ENCODE peak calls at places on chromosomes 5 and 9, in four cellular contexts. K, T, V and D are unnamed samples.

GRCh38 chr5:60829490-60830266 is 14.4 kb downstream of the ELOVL7 start:
- DNase-seq in K (no peak), T (no peak), V (no peak), D (no peak)

GRCh38 chr5:40790947-40791593 is 7.1 kb downstream of the PRKAA1 start:
- DNase-seq in K (no peak), T (no peak), V (no peak), D (no peak)

GRCh38 chr9:77793909-77794308 is 145.8 kb upstream of the GNA14 start:
- DNase-seq in K (no peak), T (no peak), V (peak; percentile 26), D (no peak)

GRCh38 chr5:122311888-122312669 is at the start of gene SNCAIP:
- DNase-seq in K (no peak), T (peak; percentile 57), V (peak; percentile 16), D (no peak)

GRCh38 chr9:136024696-136025316 is 63.6 kb upstream of the UBAC1 start:
- DNase-seq in K (no peak), T (no peak), V (no peak), D (no peak)

GRCh38 chr9:4739587-4740372 is 1.2 kb downstream of the AK3 start:
- DNase-seq in K (no peak), T (no peak), V (no peak), D (no peak)

GRCh38 chr5:104702212-104702611 is 1139.6 kb upstream of the NUDT12 start:
- DNase-seq in K (no peak), T (no peak), V (no peak), D (no peak)

GRCh38 chr9:133505901-133506652 is 18.7 kb downstream of the MYMK start:
- DNase-seq in K (no peak), T (no peak), V (no peak), D (no peak)

GRCh38 chr9:121655231-121655755 is 3.9 kb downstream of the DAB2IP start:
- DNase-seq in K (no peak), T (no peak), V (no peak), D (no peak)

GRCh38 chr5:123367739-123368138 is 55.5 kb downstream of the CEP120 start:
- DNase-seq in K (no peak), T (peak; percentile 18), V (no peak), D (no peak)

GRCh38 chr9:22136446-22137140 is 127.5 kb upstream of the CDKN2B start:
- DNase-seq in K (no peak), T (no peak), V (no peak), D (no peak)

GRCh38 chr5:128111818-128112448 is 28.4 kb downstream of the SLC12A2 start:
- DNase-seq in K (no peak), T (no peak), V (no peak), D (no peak)

GRCh38 chr5:172574845-172575170 is 66.3 kb upstream of the NEURL1B start:
- DNase-seq in K (no peak), T (no peak), V (no peak), D (no peak)

GRCh38 chr9:133063159-133063499 is 1.3 kb downstream of the CEL start:
- DNase-seq in K (no peak), T (no peak), V (no peak), D (no peak)

GRCh38 chr5:54820346-54820745 is 165.0 kb downstream of the ESM1 start:
- DNase-seq in K (no peak), T (no peak), V (no peak), D (no peak)

GRCh38 chr9:30197954-30198353 is 2186.5 kb upstream of the ACO1 start:
- DNase-seq in K (no peak), T (peak; percentile 40), V (no peak), D (no peak)

GRCh38 chr5:67305913-67306710 is 109.5 kb upstream of the CD180 start:
- DNase-seq in K (no peak), T (no peak), V (no peak), D (no peak)

GRCh38 chr9:33108472-33108871 is 32.0 kb upstream of the SMU1 start:
- DNase-seq in K (no peak), T (no peak), V (no peak), D (no peak)

GRCh38 chr9:95023217-95024003 is 294.1 kb downstream of the FANCC start:
- DNase-seq in K (no peak), T (no peak), V (no peak), D (no peak)

GRCh38 chr5:77120086-77120485 is 33.0 kb upstream of the ZBED3 start:
- DNase-seq in K (no peak), T (no peak), V (no peak), D (no peak)

GRCh38 chr5:77123057-77123456 is 36.0 kb upstream of the ZBED3 start:
- DNase-seq in K (no peak), T (no peak), V (no peak), D (no peak)

GRCh38 chr5:77120706-77121105 is 33.6 kb upstream of the ZBED3 start:
- DNase-seq in K (no peak), T (no peak), V (no peak), D (no peak)
- H3K27me3 ChIP-seq in K (no peaks in the 10 kb centered on the region), T (no peaks in the 10 kb centered on the region), V (no peaks in the 10 kb centered on the region), D (no peaks in the 10 kb centered on the region)

DNA sequence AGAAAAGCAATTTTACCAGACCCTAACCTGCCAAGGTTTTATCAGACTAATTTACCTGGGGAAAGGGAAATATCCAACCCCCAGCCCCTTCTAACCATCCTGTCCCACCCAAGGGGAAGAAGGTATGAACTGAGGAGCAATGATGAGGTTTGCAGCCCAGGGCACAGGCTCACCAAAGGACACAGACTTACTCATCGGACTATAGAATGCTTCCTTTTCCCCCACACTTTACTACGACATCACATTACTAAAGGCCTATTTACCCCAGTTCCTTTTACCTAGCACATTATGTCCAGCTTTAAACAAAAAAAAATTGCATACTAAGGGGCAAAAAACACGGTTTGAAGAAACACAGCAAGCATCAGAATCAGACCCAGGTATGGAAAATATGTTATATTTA is 94.1 kb upstream of the FST start:
- DNase-seq in K (no peak), T (no peak), V (no peak), D (no peak)
- H3K27ac ChIP-seq in K (no peak overlapping the region), T (no peak overlapping the region), V (no peak overlapping the region), D (no peak overlapping the region)

GRCh38 chr5:132825165-132825823 is 5.2 kb downstream of the SHROOM1 start:
- DNase-seq in K (no peak), T (peak; percentile 72), V (no peak), D (no peak)
- H3K27me3 ChIP-seq in K (peaks cover 72% of the 10 kb centered on the region), T (peaks cover 17% of the 10 kb centered on the region), V (no peaks in the 10 kb centered on the region), D (no peaks in the 10 kb centered on the region)

GRCh38 chr9:128322342-128323191 is at the start of the genes COQ4 and TRUB2:
- DNase-seq in K (peak; percentile 57), T (peak; percentile 96), V (peak; percentile 95), D (peak; percentile 60)

GRCh38 chr9:128323786-128324185 is 1.1 kb downstream of the COQ4 start:
- DNase-seq in K (no peak), T (no peak), V (no peak), D (no peak)

GRCh38 chr9:128321879-128322341 is 337 bp downstream of the TRUB2 start:
- DNase-seq in K (no peak), T (no peak), V (no peak), D (no peak)

GRCh38 chr9:128323192-128323730 is 622 bp downstream of the COQ4 start:
- DNase-seq in K (no peak), T (no peak), V (no peak), D (no peak)

GRCh38 chr9:128321343-128321742 is 904 bp downstream of the TRUB2 start:
- DNase-seq in K (no peak), T (no peak), V (no peak), D (no peak)
- H3K27ac ChIP-seq in K (no peak overlapping the region), T (no peak overlapping the region), V (peak overlapping the region; percentile 98), D (peak overlapping the region; percentile 95)